ENCODE peak calls at places on chromosome 9, in five cellular contexts. H is CD4-positive, alpha-beta T cell; T is gastrocnemius medialis; Z is adrenal gland; L is B cell. B is an unnamed sample.

GRCh38 chr9:109085510-109085909 is 34.2 kb downstream of the TMEM245 start:
- DNase-seq in Z (no peak), H (no peak), L (no peak), T (no peak), B (no peak)

GRCh38 chr9:135282001-135282731 is 194.7 kb downstream of the OLFM1 start:
- DNase-seq in T (no peak), H (no peak), Z (peak), L (no peak), B (peak)

GRCh38 chr9:94611638-94612068 is 18.0 kb upstream of the FBP2 start:
- DNase-seq in T (no peak), H (no peak), L (no peak), Z (no peak), B (no peak)

GRCh38 chr9:93898502-93899426 is 56.4 kb downstream of the BARX1 start:
- DNase-seq in L (no peak), T (no peak), Z (no peak), H (no peak), B (no peak)

GRCh38 chr9:23746317-23746716 is 79.7 kb downstream of the ELAVL2 start:
- DNase-seq in T (no peak), L (no peak), Z (no peak), H (no peak), B (no peak)

GRCh38 chr9:90893706-90894105 is 92.1 kb downstream of the SYK start:
- DNase-seq in T (no peak), L (no peak), Z (no peak), H (no peak), B (no peak)

GRCh38 chr9:100196828-100197227 is 97.8 kb downstream of the INVS start:
- DNase-seq in H (no peak), L (no peak), Z (no peak), T (no peak), B (no peak)

GRCh38 chr9:88530051-88530450 is 4.9 kb upstream of the NXNL2 start:
- DNase-seq in H (no peak), L (no peak), T (no peak), Z (no peak), B (peak)

GRCh38 chr9:108271646-108272349 is 584.0 kb downstream of the ACTL7B start:
- DNase-seq in H (no peak), L (no peak), T (no peak), Z (no peak), B (peak)

GRCh38 chr9:89442501-89442978 is 55.4 kb downstream of the SEMA4D start:
- DNase-seq in H (no peak), L (peak), Z (no peak), T (no peak), B (no peak)

GRCh38 chr9:121838757-121839669 is 187.6 kb downstream of the DAB2IP start:
- DNase-seq in Z (peak), H (no peak), L (no peak), T (no peak), B (no peak)

GRCh38 chr9:34506623-34507022 is 16.2 kb downstream of the ENHO start:
- DNase-seq in L (no peak), H (no peak), Z (no peak), T (no peak), B (no peak)

GRCh38 chr9:33065157-33066076 is 11.1 kb downstream of the SMU1 start:
- DNase-seq in H (no peak), Z (no peak), T (no peak), L (no peak), B (no peak)

GRCh38 chr9:130839237-130840111 is 4.4 kb downstream of the ABL1 start:
- DNase-seq in H (no peak), Z (no peak), L (no peak), T (no peak), B (no peak)

GRCh38 chr9:78049484-78049883 is 17.9 kb upstream of the GNAQ start:
- DNase-seq in H (no peak), L (no peak), Z (no peak), T (no peak), B (no peak)

GRCh38 chr9:114400219-114400618 is 12.4 kb upstream of the AKNA start:
- DNase-seq in L (no peak), Z (no peak), H (no peak), T (no peak), B (no peak)

GRCh38 chr9:113493080-113493615 is 29.6 kb downstream of the RGS3 start:
- DNase-seq in Z (no peak), L (no peak), H (no peak), T (no peak), B (no peak)

GRCh38 chr9:94899464-94900221 is 173.1 kb downstream of the AOPEP start:
- DNase-seq in H (no peak), L (no peak), Z (no peak), T (no peak), B (peak)

GRCh38 chr9:19926774-19927173 is 137.9 kb upstream of the SLC24A2 start:
- DNase-seq in Z (no peak), T (no peak), H (no peak), L (no peak), B (no peak)

GRCh38 chr9:132531187-132531586 is 51.2 kb upstream of the BARHL1 start:
- DNase-seq in Z (no peak), L (no peak), H (no peak), T (no peak), B (no peak)

GRCh38 chr9:131349881-131350563 is 43.9 kb upstream of the PRRC2B start:
- DNase-seq in H (peak), L (peak), T (peak), Z (peak), B (peak)

GRCh38 chr9:94928696-94929372 is 202.3 kb downstream of the AOPEP start:
- DNase-seq in Z (no peak), H (no peak), L (no peak), T (no peak), B (no peak)

GRCh38 chr9:133545494-133546286 is 11.2 kb downstream of the ADAMTSL2 start:
- DNase-seq in Z (no peak), T (no peak), H (no peak), L (no peak), B (no peak)

GRCh38 chr9:95605826-95606555 is 89.2 kb upstream of the PTCH1 start:
- DNase-seq in T (no peak), H (no peak), Z (no peak), L (no peak), B (no peak)

GRCh38 chr9:133680250-133680975 is 44.2 kb downstream of the DBH start:
- DNase-seq in L (no peak), H (no peak), Z (no peak), T (no peak), B (no peak)

GRCh38 chr9:135731454-135731853 is 29.5 kb downstream of the KCNT1 start:
- DNase-seq in L (no peak), T (no peak), Z (no peak), H (no peak), B (no peak)

GRCh38 chr9:16867571-16868311 is 2.7 kb downstream of the BNC2 start:
- DNase-seq in Z (peak), H (no peak), T (peak), L (no peak), B (peak)

GRCh38 chr9:132237481-132237880 is 75.6 kb downstream of the NTNG2 start:
- DNase-seq in Z (peak), T (no peak), H (no peak), L (no peak), B (peak)

GRCh38 chr9:38423273-38423938 is 848 bp downstream of the IGFBPL1 start:
- DNase-seq in L (no peak), T (no peak), Z (no peak), H (no peak), B (no peak)

GRCh38 chr9:16154570-16155078 is 601.8 kb downstream of the CCDC171 start:
- DNase-seq in L (no peak), H (no peak), T (no peak), Z (no peak), B (no peak)

GRCh38 chr9:21326526-21327139 is 8.6 kb downstream of the KLHL9 start:
- DNase-seq in Z (no peak), L (peak), T (no peak), H (no peak), B (peak)

GRCh38 chr9:124038790-124039633 is 27.4 kb downstream of the LHX2 start:
- DNase-seq in T (no peak), H (no peak), Z (no peak), L (no peak), B (no peak)
- TF ChIP-seq CTCF in T (no peak), H (no peak), Z (no peak), L (no peak), B (no peak)

DNA sequence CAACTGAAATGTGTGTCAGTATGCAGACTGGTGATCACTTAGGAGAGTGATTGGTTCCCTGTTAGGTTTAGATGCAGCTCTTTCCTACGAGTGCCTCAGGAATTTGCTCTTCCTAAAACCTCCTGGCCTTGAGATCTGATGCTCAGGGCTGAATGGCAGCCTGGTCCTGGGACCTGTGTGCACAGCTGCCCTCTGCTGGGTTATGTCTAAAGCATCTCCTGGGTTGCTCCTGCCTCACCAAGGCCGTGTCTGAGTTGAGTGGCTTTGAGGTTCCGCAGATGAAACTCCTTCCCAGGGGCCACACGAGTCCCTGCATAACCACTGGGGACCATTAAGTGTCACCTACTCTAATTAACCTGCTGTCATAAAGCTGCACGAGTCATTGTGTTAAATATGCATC is 59.5 kb downstream of the MVB12B start:
- DNase-seq in H (no peak), L (no peak), Z (no peak), T (no peak), B (peak)
- TF ChIP-seq CTCF in H (no peak), L (no peak), Z (peak), T (no peak), B (peak)

GRCh38 chr9:101356619-101357018 is 28.2 kb downstream of the BAAT start:
- DNase-seq in H (no peak), T (no peak), Z (no peak), L (no peak), B (no peak)
- TF ChIP-seq CTCF in H (no peak), T (no peak), Z (no peak), L (no peak), B (no peak)

DNA sequence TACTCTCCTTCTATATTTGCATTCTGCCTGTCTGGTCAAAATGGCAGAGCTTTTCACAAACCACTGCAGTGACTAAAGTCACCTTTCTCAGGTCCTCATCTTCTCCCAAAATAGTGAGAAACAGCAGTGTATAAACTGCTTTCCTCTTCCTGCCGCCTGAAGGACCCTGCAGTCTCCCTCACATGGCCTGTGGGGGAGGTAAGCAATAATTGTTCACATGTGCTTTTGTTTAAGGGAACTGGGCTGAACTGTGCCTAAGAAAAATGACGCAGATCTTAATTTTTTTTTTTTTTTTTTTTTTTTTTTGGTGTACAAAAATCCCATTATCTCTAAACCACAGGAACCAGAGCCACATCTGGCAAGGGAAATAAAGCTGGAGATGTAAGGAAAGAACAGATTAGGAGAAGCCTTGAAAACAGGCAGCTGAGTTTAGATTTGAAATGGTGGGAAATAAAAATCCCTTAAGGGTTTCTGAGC is 131.7 kb upstream of the VLDLR start:
- DNase-seq in L (no peak), H (no peak), T (no peak), Z (no peak), B (no peak)
- TF ChIP-seq CTCF in L (no peak), H (no peak), T (no peak), Z (no peak), B (no peak)

DNA sequence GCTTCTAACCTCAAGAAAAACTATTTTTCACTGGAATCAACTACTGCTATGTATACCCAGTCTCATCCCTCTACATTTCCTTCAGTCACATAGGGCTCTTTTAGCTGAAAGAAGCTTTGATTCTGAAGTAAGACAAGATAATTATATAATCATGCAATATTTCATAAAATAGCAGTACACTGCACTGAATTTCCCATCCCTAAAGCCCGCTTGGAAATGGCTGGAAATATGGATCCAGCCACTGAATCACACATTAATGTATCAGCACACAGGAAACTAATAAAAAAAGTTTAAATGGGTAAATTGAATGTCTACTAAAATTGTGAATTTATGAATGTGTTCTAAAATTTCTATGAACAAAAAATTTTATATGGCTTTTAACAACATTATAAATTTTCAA is 808.7 kb downstream of the PTPRD start:
- DNase-seq in Z (no peak), L (no peak), H (no peak), T (no peak), B (no peak)
- TF ChIP-seq CTCF in Z (no peak), L (no peak), H (no peak), T (no peak), B (no peak)

DNA sequence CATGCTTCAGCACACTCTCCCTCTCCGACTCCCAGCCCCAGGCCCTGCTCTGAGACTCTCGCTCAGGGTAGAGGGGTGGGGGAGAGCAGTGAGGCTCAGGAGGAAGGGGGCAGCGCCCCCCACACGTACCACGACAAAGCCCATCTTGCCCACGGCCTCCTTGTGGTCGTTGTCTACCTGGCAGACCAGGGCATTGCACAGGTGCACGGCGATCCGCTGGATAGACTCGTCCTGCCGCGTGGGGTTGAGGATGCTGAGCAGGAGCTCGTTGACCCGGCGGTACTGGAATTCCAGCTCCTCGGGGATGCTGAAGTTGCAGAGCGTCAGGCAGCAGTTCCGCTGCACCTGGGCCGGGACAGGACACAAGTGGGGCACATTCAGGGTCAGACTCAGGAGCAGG is 18.5 kb upstream of the ZDHHC12 start:
- DNase-seq in H (no peak), Z (no peak), T (no peak), L (no peak), B (no peak)
- TF ChIP-seq CTCF in H (no peak), Z (no peak), T (no peak), L (no peak), B (no peak)

B was measured in MCF 10A.